ENCODE peak calls at places on chromosomes 4 and X, in seven cellular contexts. One of them, this sample, is unnamed.

GRCh38 chrX:38985375-38985774 is 184.1 kb downstream of the MID1IP1 start:
- DNase-seq in islet precursor cell: no peak
- DNase-seq in fibroblast of mammary gland: peak
- DNase-seq in occipital lobe: no peak
- DNase-seq in SJSA1: no peak
- DNase-seq in non-pigmented ciliary epithelial cell: no peak
- DNase-seq in activated CD4-positive, alpha-beta T cell treated with anti-CD3 and anti-CD28 coated beads, Interleukin-2, amount 50 U/mL, for 48 hours: peak
- DNase-seq in this sample: no peak

GRCh38 chr4:80179637-80180161 is 17.6 kb upstream of the PRDM8 start:
- DNase-seq in islet precursor cell: no peak
- DNase-seq in fibroblast of mammary gland: no peak
- DNase-seq in occipital lobe: no peak
- DNase-seq in SJSA1: no peak
- DNase-seq in non-pigmented ciliary epithelial cell: no peak
- DNase-seq in activated CD4-positive, alpha-beta T cell treated with anti-CD3 and anti-CD28 coated beads, Interleukin-2, amount 50 U/mL, for 48 hours: no peak
- DNase-seq in this sample: no peak

GRCh38 chr4:174340714-174341113 is 57.0 kb downstream of the CEP44 start:
- DNase-seq in islet precursor cell: no peak
- DNase-seq in fibroblast of mammary gland: peak
- DNase-seq in occipital lobe: no peak
- DNase-seq in SJSA1: no peak
- DNase-seq in non-pigmented ciliary epithelial cell: no peak
- DNase-seq in activated CD4-positive, alpha-beta T cell treated with anti-CD3 and anti-CD28 coated beads, Interleukin-2, amount 50 U/mL, for 48 hours: no peak
- DNase-seq in this sample: no peak

GRCh38 chr4:13944095-13944501 is 316.6 kb upstream of the BOD1L1 start:
- DNase-seq in islet precursor cell: no peak
- DNase-seq in fibroblast of mammary gland: no peak
- DNase-seq in occipital lobe: no peak
- DNase-seq in SJSA1: no peak
- DNase-seq in non-pigmented ciliary epithelial cell: no peak
- DNase-seq in activated CD4-positive, alpha-beta T cell treated with anti-CD3 and anti-CD28 coated beads, Interleukin-2, amount 50 U/mL, for 48 hours: no peak
- DNase-seq in this sample: no peak

GRCh38 chr4:65665951-65666523 is 4.3 kb downstream of the EPHA5 start:
- DNase-seq in islet precursor cell: no peak
- DNase-seq in fibroblast of mammary gland: peak
- DNase-seq in occipital lobe: no peak
- DNase-seq in SJSA1: no peak
- DNase-seq in non-pigmented ciliary epithelial cell: no peak
- DNase-seq in activated CD4-positive, alpha-beta T cell treated with anti-CD3 and anti-CD28 coated beads, Interleukin-2, amount 50 U/mL, for 48 hours: no peak
- DNase-seq in this sample: no peak

GRCh38 chr4:162163892-162164759 is at the start of gene FSTL5:
- DNase-seq in islet precursor cell: peak
- DNase-seq in fibroblast of mammary gland: peak
- DNase-seq in occipital lobe: peak
- DNase-seq in SJSA1: no peak
- DNase-seq in non-pigmented ciliary epithelial cell: peak
- DNase-seq in activated CD4-positive, alpha-beta T cell treated with anti-CD3 and anti-CD28 coated beads, Interleukin-2, amount 50 U/mL, for 48 hours: peak
- DNase-seq in this sample: no peak

GRCh38 chr4:173525118-173526033 is 4.7 kb downstream of the HAND2 start:
- DNase-seq in islet precursor cell: no peak
- DNase-seq in fibroblast of mammary gland: peak
- DNase-seq in occipital lobe: no peak
- DNase-seq in SJSA1: no peak
- DNase-seq in non-pigmented ciliary epithelial cell: no peak
- DNase-seq in activated CD4-positive, alpha-beta T cell treated with anti-CD3 and anti-CD28 coated beads, Interleukin-2, amount 50 U/mL, for 48 hours: no peak
- DNase-seq in this sample: no peak

GRCh38 chr4:38099020-38099600 is 138.9 kb downstream of the PTTG2 start:
- DNase-seq in islet precursor cell: no peak
- DNase-seq in fibroblast of mammary gland: peak
- DNase-seq in occipital lobe: no peak
- DNase-seq in SJSA1: no peak
- DNase-seq in non-pigmented ciliary epithelial cell: no peak
- DNase-seq in activated CD4-positive, alpha-beta T cell treated with anti-CD3 and anti-CD28 coated beads, Interleukin-2, amount 50 U/mL, for 48 hours: no peak
- DNase-seq in this sample: no peak

GRCh38 chr4:76905521-76905920 is 7.6 kb upstream of the SOWAHB start:
- DNase-seq in islet precursor cell: no peak
- DNase-seq in fibroblast of mammary gland: no peak
- DNase-seq in occipital lobe: no peak
- DNase-seq in SJSA1: peak
- DNase-seq in non-pigmented ciliary epithelial cell: peak
- DNase-seq in activated CD4-positive, alpha-beta T cell treated with anti-CD3 and anti-CD28 coated beads, Interleukin-2, amount 50 U/mL, for 48 hours: no peak
- DNase-seq in this sample: no peak

GRCh38 chr4:74157116-74157742 is 689 bp upstream of the MTHFD2L start:
- DNase-seq in islet precursor cell: no peak
- DNase-seq in fibroblast of mammary gland: peak
- DNase-seq in occipital lobe: no peak
- DNase-seq in SJSA1: no peak
- DNase-seq in non-pigmented ciliary epithelial cell: no peak
- DNase-seq in activated CD4-positive, alpha-beta T cell treated with anti-CD3 and anti-CD28 coated beads, Interleukin-2, amount 50 U/mL, for 48 hours: no peak
- DNase-seq in this sample: no peak

GRCh38 chr4:76120199-76120598 is 28.0 kb downstream of the NUP54 start:
- DNase-seq in islet precursor cell: no peak
- DNase-seq in fibroblast of mammary gland: no peak
- DNase-seq in occipital lobe: no peak
- DNase-seq in SJSA1: no peak
- DNase-seq in non-pigmented ciliary epithelial cell: no peak
- DNase-seq in activated CD4-positive, alpha-beta T cell treated with anti-CD3 and anti-CD28 coated beads, Interleukin-2, amount 50 U/mL, for 48 hours: no peak
- DNase-seq in this sample: no peak

GRCh38 chrX:48695524-48695875 is 1.0 kb upstream of the SUV39H1 start:
- DNase-seq in islet precursor cell: peak
- DNase-seq in fibroblast of mammary gland: peak
- DNase-seq in occipital lobe: no peak
- DNase-seq in SJSA1: no peak
- DNase-seq in non-pigmented ciliary epithelial cell: no peak
- DNase-seq in activated CD4-positive, alpha-beta T cell treated with anti-CD3 and anti-CD28 coated beads, Interleukin-2, amount 50 U/mL, for 48 hours: no peak
- DNase-seq in this sample: no peak

GRCh38 chr4:173448557-173448918 is 49.6 kb upstream of the SCRG1 start:
- DNase-seq in islet precursor cell: no peak
- DNase-seq in fibroblast of mammary gland: peak
- DNase-seq in occipital lobe: no peak
- DNase-seq in SJSA1: no peak
- DNase-seq in non-pigmented ciliary epithelial cell: no peak
- DNase-seq in activated CD4-positive, alpha-beta T cell treated with anti-CD3 and anti-CD28 coated beads, Interleukin-2, amount 50 U/mL, for 48 hours: no peak
- DNase-seq in this sample: no peak

GRCh38 chrX:137999071-137999470 is 433.1 kb downstream of the ZIC3 start:
- DNase-seq in islet precursor cell: no peak
- DNase-seq in fibroblast of mammary gland: no peak
- DNase-seq in occipital lobe: no peak
- DNase-seq in SJSA1: no peak
- DNase-seq in non-pigmented ciliary epithelial cell: no peak
- DNase-seq in activated CD4-positive, alpha-beta T cell treated with anti-CD3 and anti-CD28 coated beads, Interleukin-2, amount 50 U/mL, for 48 hours: no peak
- DNase-seq in this sample: no peak

GRCh38 chr4:184399505-184399893 is 74.9 kb downstream of the IRF2 start:
- DNase-seq in islet precursor cell: no peak
- DNase-seq in fibroblast of mammary gland: no peak
- DNase-seq in occipital lobe: no peak
- DNase-seq in SJSA1: no peak
- DNase-seq in non-pigmented ciliary epithelial cell: no peak
- DNase-seq in activated CD4-positive, alpha-beta T cell treated with anti-CD3 and anti-CD28 coated beads, Interleukin-2, amount 50 U/mL, for 48 hours: no peak
- DNase-seq in this sample: no peak

GRCh38 chrX:93874554-93874953 is 200.5 kb downstream of the FAM133A start:
- DNase-seq in islet precursor cell: no peak
- DNase-seq in fibroblast of mammary gland: peak
- DNase-seq in occipital lobe: no peak
- DNase-seq in SJSA1: no peak
- DNase-seq in non-pigmented ciliary epithelial cell: no peak
- DNase-seq in activated CD4-positive, alpha-beta T cell treated with anti-CD3 and anti-CD28 coated beads, Interleukin-2, amount 50 U/mL, for 48 hours: no peak
- DNase-seq in this sample: no peak

GRCh38 chrX:115533485-115533884 is 27.5 kb upstream of the PLS3 start:
- DNase-seq in islet precursor cell: no peak
- DNase-seq in fibroblast of mammary gland: peak
- DNase-seq in occipital lobe: no peak
- DNase-seq in SJSA1: no peak
- DNase-seq in non-pigmented ciliary epithelial cell: no peak
- DNase-seq in activated CD4-positive, alpha-beta T cell treated with anti-CD3 and anti-CD28 coated beads, Interleukin-2, amount 50 U/mL, for 48 hours: no peak
- DNase-seq in this sample: no peak

GRCh38 chrX:67523002-67523711 is 20.7 kb upstream of the AR start:
- DNase-seq in islet precursor cell: no peak
- DNase-seq in fibroblast of mammary gland: no peak
- DNase-seq in occipital lobe: no peak
- DNase-seq in SJSA1: no peak
- DNase-seq in non-pigmented ciliary epithelial cell: no peak
- DNase-seq in activated CD4-positive, alpha-beta T cell treated with anti-CD3 and anti-CD28 coated beads, Interleukin-2, amount 50 U/mL, for 48 hours: no peak
- DNase-seq in this sample: no peak

GRCh38 chrX:153805436-153805835 is 11.0 kb downstream of the SSR4 start:
- DNase-seq in islet precursor cell: no peak
- DNase-seq in fibroblast of mammary gland: no peak
- DNase-seq in occipital lobe: no peak
- DNase-seq in SJSA1: no peak
- DNase-seq in non-pigmented ciliary epithelial cell: no peak
- DNase-seq in activated CD4-positive, alpha-beta T cell treated with anti-CD3 and anti-CD28 coated beads, Interleukin-2, amount 50 U/mL, for 48 hours: no peak
- DNase-seq in this sample: no peak

GRCh38 chr4:138775485-138775884 is 240.1 kb upstream of the NOCT start:
- DNase-seq in islet precursor cell: no peak
- DNase-seq in fibroblast of mammary gland: no peak
- DNase-seq in occipital lobe: no peak
- DNase-seq in SJSA1: no peak
- DNase-seq in non-pigmented ciliary epithelial cell: no peak
- DNase-seq in activated CD4-positive, alpha-beta T cell treated with anti-CD3 and anti-CD28 coated beads, Interleukin-2, amount 50 U/mL, for 48 hours: no peak
- DNase-seq in this sample: no peak

GRCh38 chr4:123116412-123116811 is 194.0 kb upstream of the NUDT6 start:
- DNase-seq in islet precursor cell: no peak
- DNase-seq in fibroblast of mammary gland: no peak
- DNase-seq in occipital lobe: no peak
- DNase-seq in SJSA1: no peak
- DNase-seq in non-pigmented ciliary epithelial cell: no peak
- DNase-seq in activated CD4-positive, alpha-beta T cell treated with anti-CD3 and anti-CD28 coated beads, Interleukin-2, amount 50 U/mL, for 48 hours: no peak
- DNase-seq in this sample: no peak

GRCh38 chr4:169270156-169270809 is 473 bp downstream of the SH3RF1 start:
- DNase-seq in islet precursor cell: peak
- DNase-seq in fibroblast of mammary gland: no peak
- DNase-seq in occipital lobe: peak
- DNase-seq in SJSA1: peak
- DNase-seq in non-pigmented ciliary epithelial cell: no peak
- DNase-seq in activated CD4-positive, alpha-beta T cell treated with anti-CD3 and anti-CD28 coated beads, Interleukin-2, amount 50 U/mL, for 48 hours: peak
- DNase-seq in this sample: no peak

GRCh38 chr4:39291686-39292085 is 74.5 kb downstream of the RFC1 start:
- DNase-seq in islet precursor cell: no peak
- DNase-seq in fibroblast of mammary gland: no peak
- DNase-seq in occipital lobe: no peak
- DNase-seq in SJSA1: no peak
- DNase-seq in non-pigmented ciliary epithelial cell: no peak
- DNase-seq in activated CD4-positive, alpha-beta T cell treated with anti-CD3 and anti-CD28 coated beads, Interleukin-2, amount 50 U/mL, for 48 hours: no peak
- DNase-seq in this sample: no peak

GRCh38 chr4:8592366-8593267 is at the start of gene CPZ:
- DNase-seq in islet precursor cell: no peak
- DNase-seq in fibroblast of mammary gland: peak
- DNase-seq in occipital lobe: no peak
- DNase-seq in SJSA1: peak
- DNase-seq in non-pigmented ciliary epithelial cell: no peak
- DNase-seq in activated CD4-positive, alpha-beta T cell treated with anti-CD3 and anti-CD28 coated beads, Interleukin-2, amount 50 U/mL, for 48 hours: no peak
- DNase-seq in this sample: no peak

GRCh38 chr4:113145519-113146291 is 96.3 kb downstream of the ANK2 start:
- DNase-seq in islet precursor cell: peak
- DNase-seq in fibroblast of mammary gland: no peak
- DNase-seq in occipital lobe: no peak
- DNase-seq in SJSA1: no peak
- DNase-seq in non-pigmented ciliary epithelial cell: no peak
- DNase-seq in activated CD4-positive, alpha-beta T cell treated with anti-CD3 and anti-CD28 coated beads, Interleukin-2, amount 50 U/mL, for 48 hours: no peak
- DNase-seq in this sample: no peak

GRCh38 chr4:113979973-113980615 is 647 bp upstream of the ARSJ start:
- DNase-seq in islet precursor cell: no peak
- DNase-seq in fibroblast of mammary gland: no peak
- DNase-seq in occipital lobe: no peak
- DNase-seq in SJSA1: no peak
- DNase-seq in non-pigmented ciliary epithelial cell: no peak
- DNase-seq in activated CD4-positive, alpha-beta T cell treated with anti-CD3 and anti-CD28 coated beads, Interleukin-2, amount 50 U/mL, for 48 hours: no peak
- DNase-seq in this sample: no peak

GRCh38 chrX:30593435-30594200 is 16.1 kb upstream of the TASL start:
- DNase-seq in islet precursor cell: no peak
- DNase-seq in fibroblast of mammary gland: no peak
- DNase-seq in occipital lobe: no peak
- DNase-seq in SJSA1: no peak
- DNase-seq in non-pigmented ciliary epithelial cell: no peak
- DNase-seq in activated CD4-positive, alpha-beta T cell treated with anti-CD3 and anti-CD28 coated beads, Interleukin-2, amount 50 U/mL, for 48 hours: peak
- DNase-seq in this sample: peak

GRCh38 chr4:104262678-104263077 is 232.0 kb downstream of the CXXC4 start:
- DNase-seq in islet precursor cell: no peak
- DNase-seq in fibroblast of mammary gland: no peak
- DNase-seq in occipital lobe: no peak
- DNase-seq in SJSA1: no peak
- DNase-seq in non-pigmented ciliary epithelial cell: no peak
- DNase-seq in activated CD4-positive, alpha-beta T cell treated with anti-CD3 and anti-CD28 coated beads, Interleukin-2, amount 50 U/mL, for 48 hours: no peak
- DNase-seq in this sample: no peak

GRCh38 chr4:1026115-1026514 is 14.7 kb downstream of the FGFRL1 start:
- DNase-seq in islet precursor cell: no peak
- DNase-seq in fibroblast of mammary gland: no peak
- DNase-seq in occipital lobe: no peak
- DNase-seq in SJSA1: no peak
- DNase-seq in non-pigmented ciliary epithelial cell: no peak
- DNase-seq in activated CD4-positive, alpha-beta T cell treated with anti-CD3 and anti-CD28 coated beads, Interleukin-2, amount 50 U/mL, for 48 hours: peak
- DNase-seq in this sample: no peak

GRCh38 chrX:20527041-20527440 is 260.3 kb upstream of the RPS6KA3 start:
- DNase-seq in islet precursor cell: no peak
- DNase-seq in fibroblast of mammary gland: no peak
- DNase-seq in occipital lobe: no peak
- DNase-seq in SJSA1: no peak
- DNase-seq in non-pigmented ciliary epithelial cell: no peak
- DNase-seq in activated CD4-positive, alpha-beta T cell treated with anti-CD3 and anti-CD28 coated beads, Interleukin-2, amount 50 U/mL, for 48 hours: no peak
- DNase-seq in this sample: no peak

GRCh38 chr4:80017125-80017854 is 55.7 kb downstream of the ANTXR2 start:
- DNase-seq in islet precursor cell: peak
- DNase-seq in fibroblast of mammary gland: peak
- DNase-seq in occipital lobe: no peak
- DNase-seq in SJSA1: peak
- DNase-seq in non-pigmented ciliary epithelial cell: peak
- DNase-seq in activated CD4-positive, alpha-beta T cell treated with anti-CD3 and anti-CD28 coated beads, Interleukin-2, amount 50 U/mL, for 48 hours: no peak
- DNase-seq in this sample: no peak

GRCh38 chr4:153153339-153153851 is 50.8 kb upstream of the TRIM2 start:
- DNase-seq in islet precursor cell: peak
- DNase-seq in fibroblast of mammary gland: no peak
- DNase-seq in occipital lobe: peak
- DNase-seq in SJSA1: peak
- DNase-seq in non-pigmented ciliary epithelial cell: no peak
- DNase-seq in activated CD4-positive, alpha-beta T cell treated with anti-CD3 and anti-CD28 coated beads, Interleukin-2, amount 50 U/mL, for 48 hours: peak
- DNase-seq in this sample: no peak

GRCh38 chrX:134236690-134237362 is at the start of gene CCDC160:
- DNase-seq in islet precursor cell: peak
- DNase-seq in fibroblast of mammary gland: peak
- DNase-seq in occipital lobe: peak
- DNase-seq in SJSA1: peak
- DNase-seq in non-pigmented ciliary epithelial cell: no peak
- DNase-seq in activated CD4-positive, alpha-beta T cell treated with anti-CD3 and anti-CD28 coated beads, Interleukin-2, amount 50 U/mL, for 48 hours: peak
- DNase-seq in this sample: peak

GRCh38 chrX:11589573-11590110 is 76.1 kb downstream of the ARHGAP6 start:
- DNase-seq in islet precursor cell: peak
- DNase-seq in fibroblast of mammary gland: peak
- DNase-seq in occipital lobe: no peak
- DNase-seq in SJSA1: no peak
- DNase-seq in non-pigmented ciliary epithelial cell: no peak
- DNase-seq in activated CD4-positive, alpha-beta T cell treated with anti-CD3 and anti-CD28 coated beads, Interleukin-2, amount 50 U/mL, for 48 hours: no peak
- DNase-seq in this sample: no peak

GRCh38 chr4:16574981-16575380 is 323.5 kb downstream of the LDB2 start:
- DNase-seq in islet precursor cell: no peak
- DNase-seq in fibroblast of mammary gland: no peak
- DNase-seq in occipital lobe: no peak
- DNase-seq in SJSA1: no peak
- DNase-seq in non-pigmented ciliary epithelial cell: no peak
- DNase-seq in activated CD4-positive, alpha-beta T cell treated with anti-CD3 and anti-CD28 coated beads, Interleukin-2, amount 50 U/mL, for 48 hours: no peak
- DNase-seq in this sample: no peak